ENCODE peak calls at places on chromosomes 7 and 10, in four cellular contexts. E is GM12878, C is HepG2, W is K562. T is an unnamed sample.
A peak's percentile ranks its signal among the peaks of the same experiment; 100 is the strongest.

GRCh38 chr10:71878327-71879034 is 27.4 kb upstream of the PSAP start:
- DNase-seq in E (no peak), C (no peak), W (peak; percentile 67), T (peak; percentile 32)

GRCh38 chr10:625751-626711 is 63.4 kb downstream of the DIP2C start:
- DNase-seq in E (no peak), C (no peak), W (no peak), T (no peak)

GRCh38 chr7:4851459-4852422 is 10.1 kb downstream of the PAPOLB start:
- DNase-seq in E (no peak), C (no peak), W (no peak), T (no peak)

GRCh38 chr7:138086585-138087270 is 10.5 kb downstream of the AKR1D1 start:
- DNase-seq in E (no peak), C (peak; percentile 85), W (no peak), T (no peak)

GRCh38 chr10:66941491-66941890 is 15.7 kb downstream of the LRRTM3 start:
- DNase-seq in E (no peak), C (no peak), W (no peak), T (no peak)

GRCh38 chr7:74306737-74307469 is 17.7 kb downstream of the CLIP2 start:
- DNase-seq in E (no peak), C (no peak), W (peak; percentile 73), T (no peak)

GRCh38 chr7:126668367-126668752 is 584.4 kb downstream of the GRM8 start:
- DNase-seq in E (no peak), C (no peak), W (peak; percentile 45), T (no peak)

GRCh38 chr10:60524541-60524940 is 134.9 kb upstream of the ANK3 start:
- DNase-seq in E (no peak), C (no peak), W (no peak), T (no peak)

GRCh38 chr7:21722371-21722770 is 179.5 kb downstream of the DNAH11 start:
- DNase-seq in E (no peak), C (no peak), W (no peak), T (no peak)

GRCh38 chr7:3095046-3095445 is 51.4 kb upstream of the CARD11 start:
- DNase-seq in E (no peak), C (no peak), W (no peak), T (no peak)

GRCh38 chr10:110495731-110496552 is 1.8 kb upstream of the DUSP5 start:
- DNase-seq in E (no peak), C (no peak), W (peak; percentile 43), T (peak; percentile 34)

GRCh38 chr7:27185708-27186449 is 847 bp upstream of the HOXA11 start:
- DNase-seq in E (no peak), C (no peak), W (no peak), T (no peak)

GRCh38 chr7:3552499-3552898 is 251.4 kb downstream of the SDK1 start:
- DNase-seq in E (no peak), C (no peak), W (no peak), T (no peak)

GRCh38 chr10:11043446-11044127 is 25.9 kb downstream of the CELF2 start:
- DNase-seq in E (no peak), C (no peak), W (no peak), T (no peak)

GRCh38 chr7:767580-767940 is 40.5 kb upstream of the PRKAR1B start:
- DNase-seq in E (no peak), C (no peak), W (no peak), T (no peak)

GRCh38 chr7:141649865-141650499 is 52.0 kb downstream of the DENND11 start:
- DNase-seq in E (peak; percentile 40), C (peak; percentile 41), W (peak; percentile 60), T (peak; percentile 63)

GRCh38 chr7:141649137-141649864 is 52.7 kb downstream of the DENND11 start:
- DNase-seq in E (peak; percentile 45), C (no peak), W (no peak), T (no peak)

GRCh38 chr7:141651417-141651816 is 50.5 kb downstream of the DENND11 start:
- DNase-seq in E (no peak), C (no peak), W (no peak), T (no peak)

GRCh38 chr7:141654551-141654950 is 47.4 kb downstream of the DENND11 start:
- DNase-seq in E (peak; percentile 23), C (peak; percentile 70), W (peak; percentile 62), T (peak; percentile 57)

DNA sequence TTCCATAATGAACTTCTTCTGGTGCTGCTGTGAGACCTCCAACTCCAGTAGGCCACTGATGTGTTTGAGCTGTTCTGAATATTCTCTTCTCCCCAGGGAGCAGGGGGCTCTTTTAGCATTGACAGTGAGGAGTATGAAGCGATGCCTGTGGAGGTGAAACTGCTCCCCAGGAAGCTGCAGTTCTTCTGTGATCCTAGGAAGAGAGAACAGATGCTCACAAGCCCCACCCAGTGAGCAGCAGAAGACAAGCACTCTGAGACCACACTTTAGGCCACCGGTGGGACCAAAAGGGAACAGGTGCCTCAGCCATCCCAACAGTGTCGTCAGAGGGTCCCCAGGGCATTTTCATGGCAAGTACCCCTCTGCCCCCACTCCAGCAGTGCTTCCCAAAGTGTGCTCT is 49.3 kb downstream of the DENND11 start:
- DNase-seq in E (no peak), C (no peak), W (no peak), T (no peak)
- TF ChIP-seq CTCF in E (no peak), C (no peak), W (no peak), T (no peak)

DNA sequence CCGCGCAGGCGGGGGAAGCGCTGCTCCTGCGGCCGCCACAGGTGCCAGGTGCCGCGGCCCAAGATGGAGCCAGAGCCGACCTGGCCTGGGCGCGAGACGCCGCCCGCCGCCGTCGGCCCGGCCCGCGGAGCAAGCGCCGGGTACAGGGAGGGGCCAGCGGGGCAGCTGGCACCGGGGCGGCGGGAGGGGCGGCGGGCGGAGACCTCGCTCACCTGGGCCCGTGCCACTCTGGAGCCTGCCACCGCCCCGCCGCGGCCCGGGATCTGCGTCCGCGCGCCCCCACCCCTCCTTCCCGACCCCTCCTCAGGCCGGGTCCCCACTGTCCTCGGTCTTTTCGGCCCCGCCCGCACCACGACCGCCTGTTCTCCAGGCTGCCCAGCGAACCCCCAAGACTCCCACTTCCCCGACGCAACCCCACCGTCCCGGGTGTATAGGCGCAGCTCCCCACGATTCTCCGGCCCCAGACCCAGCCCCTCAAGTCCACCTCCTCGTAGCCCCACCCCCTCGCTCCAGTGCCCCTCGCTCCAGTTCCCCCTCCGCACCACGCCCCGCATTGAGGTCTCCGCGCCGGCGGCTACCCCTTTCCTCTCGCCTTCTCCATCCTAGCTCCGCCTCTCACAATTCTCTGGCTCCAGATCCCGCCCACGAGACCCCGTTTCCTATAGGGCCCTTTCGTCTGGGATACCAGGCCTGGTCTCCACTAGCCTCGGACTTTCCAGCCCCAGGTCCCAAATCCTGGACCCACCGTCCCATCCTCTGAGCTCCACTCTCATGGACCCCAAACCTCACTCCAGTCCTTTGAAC is at the start of gene GPRIN2:
- DNase-seq in E (no peak), C (no peak), W (no peak), T (peak; percentile 90)
- TF ChIP-seq NR2C2 in E (no peak), C (no peak), W (no peak), T (no peak)

GRCh38 chr10:58796834-58797233 is 284.2 kb downstream of the BICC1 start:
- DNase-seq in E (no peak), C (no peak), W (no peak), T (no peak)
- TF ChIP-seq CTCF in E (no peak), C (no peak), W (no peak), T (no peak)

GRCh38 chr7:43283706-43284105 is 171.3 kb downstream of the HECW1 start:
- DNase-seq in E (no peak), C (no peak), W (no peak), T (no peak)
- TF ChIP-seq NR2C2 in E (no peak), C (no peak), W (no peak), T (no peak)

DNA sequence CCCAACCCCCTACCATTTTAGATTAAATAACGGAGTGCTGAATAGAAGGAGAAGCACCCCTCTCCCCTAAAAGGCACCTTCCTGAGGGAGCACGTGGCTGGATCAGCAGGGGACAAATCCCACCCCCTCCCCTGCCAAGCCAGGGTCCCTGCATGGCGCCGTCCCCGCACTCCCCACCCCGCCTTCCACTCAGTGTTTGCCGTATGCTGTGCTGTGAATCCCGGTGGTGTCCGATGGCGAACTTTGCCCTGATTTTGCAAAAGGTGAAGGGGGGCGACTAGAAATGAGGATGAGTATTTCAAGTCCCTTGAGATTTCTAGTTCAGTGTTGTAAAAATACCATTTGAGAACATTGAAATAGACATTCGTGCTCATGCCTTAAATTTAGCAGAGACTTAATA is 83.5 kb upstream of the SH2B2 start:
- DNase-seq in E (no peak), C (no peak), W (no peak), T (no peak)
- TF ChIP-seq CTCF in E (no peak), C (no peak), W (no peak), T (no peak)

GRCh38 chr10:127310389-127310788 is 114.0 kb upstream of the INSYN2A start:
- DNase-seq in E (no peak), C (no peak), W (no peak), T (no peak)

GRCh38 chr10:127308031-127308430 is 111.6 kb upstream of the INSYN2A start:
- DNase-seq in E (no peak), C (no peak), W (no peak), T (no peak)

GRCh38 chr10:127309609-127310008 is 113.2 kb upstream of the INSYN2A start:
- DNase-seq in E (no peak), C (no peak), W (no peak), T (no peak)

GRCh38 chr10:127313996-127314700 is 117.8 kb upstream of the INSYN2A start:
- DNase-seq in E (no peak), C (no peak), W (no peak), T (no peak)

DNA sequence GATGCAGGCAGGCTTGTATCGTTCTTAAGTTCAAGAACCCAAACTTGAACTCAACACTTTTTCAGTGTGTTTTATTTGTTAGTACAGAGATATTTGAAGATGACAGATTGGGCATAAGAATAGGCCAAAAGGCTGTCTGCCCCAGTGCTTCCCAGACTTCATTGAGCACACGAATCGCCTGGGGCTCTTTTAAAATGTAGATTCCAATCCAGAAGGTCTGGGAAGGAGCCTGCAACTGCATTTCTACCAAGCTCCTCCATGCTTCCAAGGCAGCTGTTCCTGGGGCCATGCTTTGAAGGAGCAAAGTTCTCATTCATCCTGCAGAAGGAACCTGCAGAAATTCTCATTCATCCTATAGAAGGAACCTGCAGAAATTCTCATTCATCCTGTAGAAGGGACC is 114.5 kb upstream of the INSYN2A start:
- DNase-seq in E (no peak), C (no peak), W (no peak), T (no peak)
- TF ChIP-seq NR2C2 in E (no peak), C (no peak), W (no peak), T (no peak)

GRCh38 chr7:128352636-128353035 is 8.9 kb downstream of the PRRT4 start:
- DNase-seq in E (no peak), C (no peak), W (peak; percentile 56), T (no peak)

GRCh38 chr7:128353189-128353588 is 8.3 kb downstream of the PRRT4 start:
- DNase-seq in E (no peak), C (no peak), W (peak; percentile 68), T (no peak)

GRCh38 chr7:128350708-128351295 is 7.1 kb upstream of the RBM28 start:
- DNase-seq in E (no peak), C (no peak), W (no peak), T (peak; percentile 30)

GRCh38 chr7:128351296-128352123 is 7.8 kb upstream of the RBM28 start:
- DNase-seq in E (no peak), C (no peak), W (no peak), T (peak; percentile 54)

DNA sequence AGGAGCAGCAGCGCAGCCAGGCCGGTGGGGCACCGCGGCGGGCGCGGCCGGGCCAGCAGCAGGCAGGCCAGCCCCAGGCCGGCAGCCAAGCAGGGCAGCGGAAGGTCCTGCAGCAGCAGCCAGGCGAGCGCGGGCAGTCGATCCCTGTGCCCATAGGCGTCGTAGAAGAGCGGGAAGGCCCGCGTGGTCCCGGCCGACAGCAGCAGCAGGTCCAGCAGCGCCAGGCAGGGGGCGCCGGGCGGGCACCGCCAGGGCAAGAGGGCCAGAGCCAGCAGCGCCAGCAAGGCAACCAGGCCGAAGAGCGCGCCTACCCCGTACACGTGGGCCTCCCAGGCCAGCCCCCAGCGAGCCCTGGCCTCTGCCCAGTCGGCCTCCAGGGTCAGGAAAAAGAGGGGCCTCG is 8.4 kb upstream of the RBM28 start:
- DNase-seq in E (no peak), C (peak; percentile 11), W (no peak), T (peak; percentile 88)
- TF ChIP-seq CTCF in E (no peak), C (peak; percentile 66), W (peak; percentile 9), T (peak; percentile 63)

T was measured in WTC11.